ENCODE peak calls at places on chromosomes 12 and 14, in ten cellular contexts. F is CD8-positive, alpha-beta T cell; Q is H9; T is gastrocnemius medialis; Z is right lobe of liver; B is foreskin keratinocyte; M is CD8-positive, alpha-beta memory T cell; P is heart left ventricle; E is fibroblast of lung; R is heart right ventricle. G is an unnamed sample. For H3K4me1, the result is how much of the 10 kb centered on the place peaks cover.

GRCh38 chr12:112586148-112586783 is 167.5 kb downstream of the PTPN11 start:
- DNase-seq in P (no peak), T (no peak), R (no peak), Q (no peak), F (no peak), M (no peak), Z (no peak), B (no peak), E (no peak), G (no peak)

GRCh38 chr12:126055521-126055920 is 990.3 kb downstream of the AACS start:
- DNase-seq in Q (no peak), E (peak), R (no peak), M (no peak), P (no peak), T (no peak), B (peak), Z (no peak), F (no peak), G (no peak)

GRCh38 chr12:59736786-59737185 is 141.0 kb downstream of the SLC16A7 start:
- DNase-seq in T (no peak), F (no peak), P (no peak), R (no peak), E (peak), M (no peak), B (peak), Z (no peak), Q (no peak), G (no peak)

GRCh38 chr14:92549853-92550244 is 36.3 kb downstream of the RIN3 start:
- DNase-seq in R (peak), Z (no peak), Q (no peak), M (no peak), T (peak), E (peak), F (no peak), B (no peak), P (peak), G (no peak)

GRCh38 chr12:92608418-92609091 is 94.2 kb upstream of the PLEKHG7 start:
- DNase-seq in Z (no peak), P (no peak), M (no peak), R (peak), T (no peak), Q (no peak), E (peak), B (no peak), F (no peak), G (peak)

GRCh38 chr12:96652870-96653269 is 163.5 kb downstream of the CFAP54 start:
- DNase-seq in T (no peak), E (no peak), F (no peak), P (no peak), M (no peak), B (no peak), Q (no peak), R (no peak), Z (no peak), G (no peak)

GRCh38 chr14:68669101-68669500 is 123.8 kb downstream of the ZFP36L1 start:
- DNase-seq in E (no peak), M (no peak), R (no peak), B (no peak), T (no peak), F (no peak), P (no peak), Z (no peak), Q (no peak), G (no peak)

GRCh38 chr12:110966081-110966760 is 45.8 kb upstream of the MYL2 start:
- DNase-seq in Q (no peak), B (no peak), Z (no peak), P (no peak), F (no peak), R (no peak), E (no peak), T (no peak), M (no peak), G (no peak)

GRCh38 chr12:22993639-22994038 is 368.7 kb downstream of the ETNK1 start:
- DNase-seq in Q (no peak), R (no peak), E (peak), F (no peak), B (peak), P (no peak), Z (no peak), T (no peak), M (no peak), G (no peak)

GRCh38 chr12:3122841-3123678 is 45.9 kb downstream of the TSPAN9 start:
- DNase-seq in B (no peak), Z (no peak), M (no peak), P (peak), Q (peak), F (no peak), T (peak), R (peak), E (peak), G (no peak)

GRCh38 chr14:32074887-32075572 is 2.1 kb upstream of the ARHGAP5 start:
- DNase-seq in Q (no peak), F (no peak), M (no peak), R (no peak), E (peak), B (no peak), P (no peak), T (no peak), Z (no peak), G (no peak)

GRCh38 chr14:81269100-81269978 is 48.6 kb upstream of the GTF2A1 start:
- DNase-seq in Q (no peak), T (no peak), E (peak), M (no peak), B (no peak), P (no peak), R (peak), F (no peak), Z (no peak), G (peak)

GRCh38 chr14:68819260-68819691 is 26.4 kb upstream of the ZFP36L1 start:
- DNase-seq in P (no peak), F (no peak), M (no peak), Q (peak), B (peak), E (peak), T (no peak), R (no peak), Z (no peak), G (no peak)

GRCh38 chr14:77647853-77648252 is 31.4 kb upstream of the SPTLC2 start:
- DNase-seq in Q (no peak), R (no peak), T (no peak), E (no peak), F (no peak), M (no peak), P (no peak), B (no peak), Z (no peak), G (no peak)

GRCh38 chr14:103539056-103539825 is 10.2 kb downstream of the TRMT61A start:
- DNase-seq in T (no peak), B (no peak), Z (no peak), M (no peak), E (no peak), Q (no peak), F (no peak), P (no peak), R (no peak), G (no peak)

GRCh38 chr12:121388421-121388981 is 11.4 kb upstream of the RNF34 start:
- DNase-seq in F (no peak), Q (no peak), B (peak), R (no peak), T (no peak), E (peak), M (no peak), P (no peak), Z (no peak), G (no peak)

GRCh38 chr12:106378788-106379187 is 21.2 kb downstream of the POLR3B start:
- DNase-seq in E (no peak), P (no peak), R (no peak), Z (no peak), B (no peak), T (no peak), F (no peak), M (no peak), Q (no peak), G (no peak)

GRCh38 chr12:69698769-69699540 is at the start of gene BEST3:
- DNase-seq in E (no peak), M (no peak), T (peak), F (no peak), P (no peak), B (no peak), R (no peak), Q (no peak), Z (no peak), G (no peak)

GRCh38 chr12:64682572-64683277 is 72.4 kb downstream of the RASSF3 start:
- DNase-seq in Q (no peak), E (peak), B (no peak), Z (no peak), T (no peak), F (no peak), M (no peak), R (peak), P (peak), G (no peak)

GRCh38 chr14:90087433-90087832 is 25.6 kb downstream of the KCNK13 start:
- DNase-seq in M (no peak), E (peak), R (peak), P (peak), Z (peak), Q (no peak), B (no peak), T (peak), F (no peak), G (no peak)

GRCh38 chr12:116434155-116435065 is 124.8 kb upstream of the MAP1LC3B2 start:
- DNase-seq in Q (peak), B (peak), Z (peak), P (peak), F (no peak), R (peak), E (peak), T (peak), M (no peak), G (no peak)

GRCh38 chr14:105326568-105326867 is 12.0 kb downstream of the PACS2 start:
- DNase-seq in E (no peak), R (no peak), M (no peak), T (no peak), Q (no peak), B (no peak), F (no peak), P (no peak), Z (no peak), G (no peak)

GRCh38 chr14:61558271-61558670 is 137.0 kb upstream of the HIF1A start:
- DNase-seq in E (peak), F (no peak), Q (no peak), P (no peak), M (no peak), R (no peak), B (no peak), Z (no peak), T (no peak), G (no peak)

GRCh38 chr12:22625671-22626251 is 790 bp downstream of the ETNK1 start:
- DNase-seq in T (peak), P (peak), F (peak), Z (peak), R (peak), Q (peak), M (peak), B (peak), E (peak), G (peak)

GRCh38 chr12:50297027-50297426 is 13.7 kb upstream of the LIMA1 start:
- DNase-seq in Q (no peak), B (no peak), P (no peak), Z (no peak), F (no peak), M (no peak), R (no peak), E (no peak), T (no peak), G (no peak)

GRCh38 chr14:105090493-105091334 is 25.5 kb upstream of the GPR132 start:
- DNase-seq in M (peak), E (peak), Z (peak), F (peak), Q (peak), T (peak), B (peak), P (peak), R (peak), G (peak)

GRCh38 chr12:46389130-46389616 is 16.6 kb upstream of the SLC38A2 start:
- DNase-seq in E (peak), Q (no peak), M (no peak), T (peak), Z (no peak), B (no peak), F (no peak), R (no peak), P (no peak), G (no peak)

GRCh38 chr12:46387697-46388096 is 15.1 kb upstream of the SLC38A2 start:
- DNase-seq in Q (no peak), T (no peak), Z (no peak), P (no peak), E (no peak), R (no peak), M (no peak), F (no peak), B (no peak), G (no peak)

GRCh38 chr12:46386877-46387629 is 14.5 kb upstream of the SLC38A2 start:
- DNase-seq in B (no peak), Z (no peak), M (no peak), Q (peak), E (peak), T (peak), R (peak), F (no peak), P (peak), G (no peak)

GRCh38 chr12:46390304-46390703 is 17.7 kb upstream of the SLC38A2 start:
- DNase-seq in M (no peak), R (no peak), T (no peak), Z (no peak), F (no peak), Q (no peak), E (no peak), B (no peak), P (no peak), G (no peak)

DNA sequence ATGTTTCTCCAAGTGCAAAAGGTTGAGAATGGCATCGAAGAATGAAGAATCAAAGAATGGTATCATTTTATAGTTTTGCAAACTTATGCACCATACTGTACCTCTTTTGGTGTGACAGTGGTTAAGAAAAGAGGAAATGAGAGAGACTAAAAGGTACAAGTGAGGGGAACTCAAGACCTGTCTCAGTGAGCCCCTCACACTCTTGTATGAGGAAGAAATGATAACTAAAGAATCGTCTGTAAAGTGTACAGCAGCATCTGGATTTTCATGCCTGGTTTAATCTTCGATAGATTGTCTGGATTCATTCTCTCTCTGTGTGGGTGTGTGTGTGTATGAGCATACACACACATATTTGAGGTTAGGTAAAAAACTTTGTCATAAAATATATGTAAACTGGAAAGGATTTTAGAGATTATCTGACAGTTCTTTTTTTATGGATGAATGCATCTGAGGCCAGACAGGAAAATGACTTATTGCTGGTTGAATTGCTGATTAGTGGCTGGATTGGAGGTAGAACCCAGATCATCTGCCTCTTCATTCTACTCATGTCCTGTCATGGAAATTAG is 15.9 kb upstream of the SLC38A2 start:
- DNase-seq in Q (no peak), B (no peak), F (no peak), T (no peak), M (no peak), E (peak), Z (no peak), P (no peak), R (no peak), G (no peak)
- H3K27ac ChIP-seq in Q (no peak), B (no peak), F (no peak), T (peak), M (no peak), E (peak), Z (no peak), P (peak), R (peak), G (no peak)

GRCh38 chr14:51895425-51895824 is 35.0 kb downstream of the GNG2 start:
- DNase-seq in F (no peak), R (no peak), T (no peak), M (no peak), P (no peak), E (no peak), Z (no peak), B (no peak), Q (no peak), G (no peak)

GRCh38 chr14:51901475-51902024 is 41.1 kb downstream of the GNG2 start:
- DNase-seq in T (no peak), E (no peak), M (no peak), F (no peak), P (no peak), R (no peak), B (no peak), Q (no peak), Z (no peak), G (peak)

DNA sequence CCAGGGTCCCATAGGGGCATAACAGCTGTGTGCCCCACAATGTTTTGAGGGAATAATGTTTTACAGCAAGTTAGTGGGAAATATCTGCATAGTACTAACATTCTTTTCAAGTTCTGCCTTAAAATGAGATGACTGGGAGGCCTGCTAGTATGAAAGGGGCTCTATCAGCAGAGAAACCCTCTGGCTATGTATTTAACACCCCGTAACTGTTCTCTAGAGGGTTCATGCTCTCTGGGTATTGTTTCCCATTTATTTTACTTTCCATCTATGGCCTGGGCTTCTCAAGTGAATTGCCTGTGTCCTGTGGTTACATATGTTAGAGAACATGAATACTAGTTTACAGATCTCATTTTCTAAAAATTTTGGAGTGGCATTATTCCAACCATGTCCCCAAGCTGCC is 37.4 kb downstream of the GNG2 start:
- DNase-seq in P (no peak), Z (no peak), M (no peak), B (no peak), E (no peak), F (no peak), Q (no peak), R (no peak), T (no peak), G (no peak)
- H3K4me1 ChIP-seq in P (under half), Z (under half), M (under half), B (under half), E (under half), F (under half), Q (under half), R (under half), T (under half), G (under half)

GRCh38 chr14:51472881-51473280 is 178.8 kb upstream of the FRMD6 start:
- DNase-seq in R (no peak), E (no peak), P (no peak), Z (no peak), M (no peak), T (no peak), F (no peak), B (no peak), Q (no peak), G (no peak)

GRCh38 chr14:51468523-51468922 is 183.2 kb upstream of the FRMD6 start:
- DNase-seq in M (no peak), Z (no peak), B (no peak), P (no peak), F (no peak), R (no peak), Q (no peak), E (no peak), T (no peak), G (no peak)

GRCh38 chr14:51473808-51474207 is 177.9 kb upstream of the FRMD6 start:
- DNase-seq in M (no peak), B (no peak), F (no peak), P (no peak), T (no peak), Z (no peak), E (peak), Q (no peak), R (no peak), G (no peak)

GRCh38 chr14:51474854-51475253 is 176.9 kb upstream of the FRMD6 start:
- DNase-seq in F (no peak), B (no peak), Z (no peak), T (no peak), M (no peak), R (no peak), Q (no peak), E (no peak), P (no peak), G (no peak)

DNA sequence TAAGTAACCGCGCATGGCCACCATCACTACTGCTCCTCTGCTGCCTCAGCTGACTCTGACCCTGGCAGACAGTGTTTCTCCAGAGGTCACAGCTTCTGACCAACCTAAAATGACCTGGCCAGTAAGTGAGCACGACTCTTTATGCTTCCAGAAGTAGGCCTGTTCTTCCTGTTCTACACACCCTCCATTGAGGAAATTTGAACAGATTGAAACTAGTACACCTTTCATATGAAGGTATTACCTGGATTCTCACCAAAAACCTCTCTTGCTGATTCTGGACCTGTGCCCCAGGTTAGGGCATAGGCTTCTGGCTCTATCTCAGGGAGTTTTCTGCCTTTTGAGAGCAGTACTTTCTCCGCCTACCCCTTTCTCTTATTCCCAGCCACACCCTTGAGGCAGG is 178.4 kb upstream of the FRMD6 start:
- DNase-seq in T (no peak), E (no peak), Z (no peak), F (no peak), R (no peak), B (no peak), M (no peak), P (no peak), Q (no peak), G (no peak)
- H3K27ac ChIP-seq in T (no peak), E (no peak), Z (no peak), F (no peak), R (no peak), B (peak), M (no peak), P (no peak), Q (no peak), G (no peak)

GRCh38 chr12:75818863-75819262 is 212.7 kb downstream of the PHLDA1 start:
- DNase-seq in F (no peak), T (no peak), Z (no peak), P (no peak), M (no peak), E (peak), Q (no peak), R (no peak), B (no peak), G (no peak)

GRCh38 chr12:75814856-75815754 is 216.5 kb downstream of the PHLDA1 start:
- DNase-seq in F (no peak), R (peak), E (peak), B (peak), P (peak), Q (no peak), T (no peak), Z (no peak), M (no peak), G (peak)

GRCh38 chr12:75815756-75816155 is 215.8 kb downstream of the PHLDA1 start:
- DNase-seq in E (peak), P (no peak), Q (no peak), B (no peak), F (no peak), Z (no peak), M (no peak), T (no peak), R (no peak), G (no peak)

GRCh38 chr12:75819512-75819911 is 212.1 kb downstream of the PHLDA1 start:
- DNase-seq in T (no peak), P (no peak), M (no peak), F (no peak), Q (no peak), Z (no peak), R (no peak), B (no peak), E (no peak), G (no peak)

DNA sequence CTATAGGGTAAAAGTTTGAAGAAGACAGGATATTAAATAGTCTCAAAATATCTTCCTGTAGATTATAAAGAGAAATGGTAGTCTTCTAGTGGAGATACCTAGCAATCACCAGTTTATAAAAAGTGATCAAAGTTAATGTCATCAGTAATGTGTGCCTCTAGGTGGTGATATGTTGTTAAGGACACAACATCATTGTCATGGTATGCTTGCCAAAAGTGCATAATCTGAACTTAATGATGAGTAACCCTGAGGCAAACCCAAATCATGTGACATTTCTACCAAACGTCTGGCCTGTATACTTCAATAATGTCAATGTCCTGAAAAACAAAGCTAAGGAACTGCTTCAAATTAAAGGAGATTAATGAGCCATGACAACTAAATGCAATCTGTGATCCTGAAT is 214.7 kb downstream of the PHLDA1 start:
- DNase-seq in M (no peak), T (no peak), R (no peak), Q (no peak), B (peak), F (no peak), E (peak), Z (no peak), P (no peak), G (peak)
- H3K4me1 ChIP-seq in M (under half), T (under half), R (under half), Q (under half), B (under half), F (under half), E (under half), Z (under half), P (under half), G (under half)

GRCh38 chr12:51388066-51388799 is 3.0 kb downstream of the GALNT6 start:
- DNase-seq in R (peak), M (no peak), T (no peak), Z (no peak), P (no peak), Q (no peak), F (no peak), E (peak), B (peak), G (no peak)
- H3K27ac ChIP-seq in R (no peak), M (no peak), T (no peak), Z (no peak), P (no peak), Q (peak), F (no peak), E (peak), B (no peak), G (no peak)